ENCODE peak calls at places on chromosomes 7 and 10, in eight cellular contexts. R is Kasumi-1; K is astrocyte of the spinal cord; I is Panc1; O is lower lobe of right lung; P is left cardiac atrium; U is activated effector memory CD4-positive, alpha-beta T cell treated with anti-CD3 and anti-CD28 coated beads, Interleukin-2, amount 50 U/mL, for 16 hours; L is SK-MEL-5. F is an unnamed sample.

GRCh38 chr7:52525772-52526341 is 509.6 kb upstream of the POM121L12 start:
- DNase-seq in R (no peak), O (no peak), I (no peak), U (no peak), K (no peak), L (no peak), P (no peak), F (no peak)

GRCh38 chr10:26367771-26368170 is 70.4 kb upstream of the APBB1IP start:
- DNase-seq in L (peak), R (peak), K (peak), I (no peak), P (no peak), O (peak), U (no peak), F (peak)

GRCh38 chr10:92064506-92064905 is 140.9 kb downstream of the BTAF1 start:
- DNase-seq in O (no peak), I (no peak), U (no peak), P (no peak), R (no peak), K (no peak), L (no peak), F (no peak)

GRCh38 chr7:141665208-141666035 is 36.5 kb downstream of the DENND11 start:
- DNase-seq in L (no peak), R (no peak), U (no peak), I (no peak), O (no peak), P (no peak), K (no peak), F (no peak)

GRCh38 chr10:74977913-74978847 is 133.3 kb upstream of the SAMD8 start:
- DNase-seq in O (no peak), P (no peak), L (no peak), I (no peak), R (peak), K (no peak), U (no peak), F (no peak)

GRCh38 chr7:77455334-77455733 is 39.2 kb upstream of the GSAP start:
- DNase-seq in L (no peak), O (no peak), I (peak), K (peak), P (peak), U (no peak), R (no peak), F (no peak)

GRCh38 chr7:98640375-98640774 is 23.3 kb downstream of the NPTX2 start:
- DNase-seq in K (no peak), P (no peak), R (no peak), I (no peak), U (no peak), O (no peak), L (no peak), F (no peak)

GRCh38 chr7:107122483-107122882 is 46.3 kb upstream of the HBP1 start:
- DNase-seq in R (no peak), I (no peak), P (no peak), O (no peak), U (no peak), K (peak), L (no peak), F (no peak)

GRCh38 chr7:7639421-7639820 is 1.1 kb upstream of the UMAD1 start:
- DNase-seq in K (no peak), U (no peak), R (peak), L (no peak), O (no peak), P (no peak), I (no peak), F (no peak)

GRCh38 chr10:34780818-34781380 is 34.2 kb downstream of the PARD3 start:
- DNase-seq in L (no peak), U (no peak), I (no peak), R (peak), P (peak), O (no peak), K (peak), F (no peak)

GRCh38 chr7:78151229-78151628 is 352.7 kb downstream of the PHTF2 start:
- DNase-seq in I (no peak), P (no peak), R (no peak), K (peak), U (no peak), L (no peak), O (no peak), F (no peak)

GRCh38 chr10:99981581-99982199 is 28.1 kb downstream of the DNMBP start:
- DNase-seq in K (no peak), U (no peak), L (no peak), P (no peak), I (no peak), R (peak), O (no peak), F (no peak)

GRCh38 chr7:42993038-42993437 is 60.9 kb downstream of the MRPL32 start:
- DNase-seq in U (no peak), R (no peak), I (no peak), L (peak), K (peak), P (no peak), O (no peak), F (no peak)

GRCh38 chr10:90977162-90977854 is 56.4 kb upstream of the ANKRD1 start:
- DNase-seq in U (no peak), K (no peak), O (no peak), R (no peak), L (no peak), I (no peak), P (no peak), F (no peak)

GRCh38 chr10:11901454-11902431 is 78.6 kb downstream of the PROSER2 start:
- DNase-seq in U (no peak), K (peak), I (no peak), R (peak), O (peak), L (no peak), P (no peak), F (no peak)

GRCh38 chr7:9097565-9098060 is 664.2 kb downstream of the NXPH1 start:
- DNase-seq in P (no peak), R (no peak), U (no peak), O (no peak), K (peak), L (no peak), I (no peak), F (no peak)

GRCh38 chr7:118153551-118154177 is 30.3 kb upstream of the LSM8 start:
- DNase-seq in K (peak), U (no peak), P (no peak), O (no peak), I (peak), R (peak), L (peak), F (no peak)

GRCh38 chr10:12195281-12195602 is 449 bp downstream of the NUDT5 start:
- DNase-seq in O (no peak), I (no peak), R (peak), P (no peak), U (no peak), L (no peak), K (peak), F (no peak)

GRCh38 chr7:11620822-11621395 is 211.1 kb downstream of the THSD7A start:
- DNase-seq in L (no peak), P (no peak), I (no peak), K (no peak), U (no peak), R (no peak), O (no peak), F (no peak)

GRCh38 chr7:33250421-33250827 is 121.1 kb downstream of the BBS9 start:
- DNase-seq in O (no peak), I (no peak), K (peak), U (no peak), L (no peak), P (no peak), R (no peak), F (no peak)

GRCh38 chr10:89281606-89282395 is 20.0 kb upstream of the IFIT2 start:
- DNase-seq in L (no peak), I (no peak), O (no peak), P (no peak), R (no peak), K (peak), U (no peak), F (no peak)

GRCh38 chr7:137656227-137656849 is 190.4 kb downstream of the DGKI start:
- DNase-seq in U (peak), L (peak), O (peak), I (no peak), K (peak), P (peak), R (peak), F (peak)

GRCh38 chr10:20615395-20615794 is 281.7 kb downstream of the NEBL start:
- DNase-seq in K (no peak), L (no peak), O (no peak), R (no peak), U (no peak), I (no peak), P (no peak), F (no peak)

GRCh38 chr7:82481499-82482097 is 38.0 kb upstream of the CACNA2D1 start:
- DNase-seq in I (peak), U (no peak), P (no peak), L (peak), R (peak), O (no peak), K (peak), F (no peak)

F was measured in pancreas.